ENCODE peak calls at places on chromosomes 3 and 15, in eight cellular contexts. V is dorsolateral prefrontal cortex, C is lower lobe of right lung, X is fibroblast of pulmonary artery, G is neural progenitor cell, L is uterus, H is endothelial cell of umbilical vein, M is Peyer's patch. P is an unnamed sample.

GRCh38 chr15:82535566-82536408 is 4.5 kb downstream of the RPS17 start:
- DNase-seq in V (no peak), C (no peak), X (no peak), G (no peak), L (no peak), H (no peak), M (no peak), P (no peak)

GRCh38 chr3:127213381-127213918 is 20.5 kb downstream of the PRR23E start:
- DNase-seq in V (no peak), C (no peak), X (no peak), G (no peak), L (no peak), H (no peak), M (no peak), P (no peak)

GRCh38 chr3:140093742-140094141 is 158.8 kb downstream of the CLSTN2 start:
- DNase-seq in V (peak), C (no peak), X (peak), G (no peak), L (peak), H (no peak), M (no peak), P (no peak)

GRCh38 chr3:72848703-72849081 is 447 bp upstream of the SHQ1 start:
- DNase-seq in V (no peak), C (no peak), X (peak), G (no peak), L (no peak), H (no peak), M (no peak), P (no peak)

GRCh38 chr3:173397161-173398110 is at the start of gene NLGN1:
- DNase-seq in V (peak), C (peak), X (peak), G (peak), L (peak), H (peak), M (peak), P (no peak)

GRCh38 chr15:65789105-65789504 is 3.0 kb downstream of the DENND4A start:
- DNase-seq in V (no peak), C (no peak), X (no peak), G (no peak), L (no peak), H (no peak), M (no peak), P (no peak)

GRCh38 chr15:49235446-49236207 is 65.6 kb downstream of the GALK2 start:
- DNase-seq in V (peak), C (no peak), X (peak), G (peak), L (peak), H (peak), M (no peak), P (no peak)

GRCh38 chr3:142534543-142534942 is 44.0 kb downstream of the ATR start:
- DNase-seq in V (no peak), C (no peak), X (no peak), G (no peak), L (no peak), H (no peak), M (no peak), P (no peak)

GRCh38 chr3:197511130-197511529 is 44.6 kb downstream of the BDH1 start:
- DNase-seq in V (no peak), C (peak), X (no peak), G (no peak), L (no peak), H (no peak), M (peak), P (no peak)

GRCh38 chr15:80750591-80750990 is 28.6 kb upstream of the CEMIP start:
- DNase-seq in V (no peak), C (no peak), X (no peak), G (no peak), L (no peak), H (no peak), M (no peak), P (no peak)

GRCh38 chr3:38121451-38121831 is 15.5 kb downstream of the ACAA1 start:
- DNase-seq in V (peak), C (peak), X (no peak), G (no peak), L (no peak), H (no peak), M (peak), P (no peak)

GRCh38 chr3:126961791-126962461 is 21.0 kb upstream of the PLXNA1 start:
- DNase-seq in V (no peak), C (no peak), X (no peak), G (no peak), L (peak), H (no peak), M (peak), P (no peak)

GRCh38 chr3:44060164-44060563 is 181.5 kb upstream of the TOPAZ1 start:
- DNase-seq in V (no peak), C (no peak), X (no peak), G (no peak), L (no peak), H (no peak), M (no peak), P (no peak)

GRCh38 chr3:44055951-44056350 is 185.7 kb upstream of the TOPAZ1 start:
- DNase-seq in V (no peak), C (no peak), X (no peak), G (no peak), L (no peak), H (no peak), M (no peak), P (no peak)

GRCh38 chr3:44058868-44059203 is 182.8 kb upstream of the TOPAZ1 start:
- DNase-seq in V (no peak), C (no peak), X (no peak), G (no peak), L (no peak), H (no peak), M (no peak), P (no peak)

GRCh38 chr3:44056446-44057240 is 185.0 kb upstream of the TOPAZ1 start:
- DNase-seq in V (no peak), C (no peak), X (no peak), G (no peak), L (no peak), H (no peak), M (no peak), P (no peak)

GRCh38 chr3:44058022-44058867 is 183.4 kb upstream of the TOPAZ1 start:
- DNase-seq in V (no peak), C (no peak), X (peak), G (no peak), L (no peak), H (no peak), M (no peak), P (no peak)
- H3K4me3 ChIP-seq in V (no peak), C (no peak), X (no peak), G (no peak), L (no peak), H (no peak), M (no peak), P (no peak)

GRCh38 chr3:66473637-66474036 is 27.2 kb downstream of the LRIG1 start:
- DNase-seq in V (no peak), C (no peak), X (peak), G (no peak), L (no peak), H (peak), M (no peak), P (no peak)

GRCh38 chr3:66473181-66473580 is 27.6 kb downstream of the LRIG1 start:
- DNase-seq in V (no peak), C (no peak), X (peak), G (no peak), L (no peak), H (peak), M (no peak), P (no peak)

GRCh38 chr3:66470956-66471686 is 29.7 kb downstream of the LRIG1 start:
- DNase-seq in V (no peak), C (no peak), X (no peak), G (peak), L (no peak), H (no peak), M (no peak), P (no peak)

GRCh38 chr3:66470285-66470684 is 30.5 kb downstream of the LRIG1 start:
- DNase-seq in V (no peak), C (no peak), X (no peak), G (no peak), L (no peak), H (no peak), M (no peak), P (no peak)

DNA sequence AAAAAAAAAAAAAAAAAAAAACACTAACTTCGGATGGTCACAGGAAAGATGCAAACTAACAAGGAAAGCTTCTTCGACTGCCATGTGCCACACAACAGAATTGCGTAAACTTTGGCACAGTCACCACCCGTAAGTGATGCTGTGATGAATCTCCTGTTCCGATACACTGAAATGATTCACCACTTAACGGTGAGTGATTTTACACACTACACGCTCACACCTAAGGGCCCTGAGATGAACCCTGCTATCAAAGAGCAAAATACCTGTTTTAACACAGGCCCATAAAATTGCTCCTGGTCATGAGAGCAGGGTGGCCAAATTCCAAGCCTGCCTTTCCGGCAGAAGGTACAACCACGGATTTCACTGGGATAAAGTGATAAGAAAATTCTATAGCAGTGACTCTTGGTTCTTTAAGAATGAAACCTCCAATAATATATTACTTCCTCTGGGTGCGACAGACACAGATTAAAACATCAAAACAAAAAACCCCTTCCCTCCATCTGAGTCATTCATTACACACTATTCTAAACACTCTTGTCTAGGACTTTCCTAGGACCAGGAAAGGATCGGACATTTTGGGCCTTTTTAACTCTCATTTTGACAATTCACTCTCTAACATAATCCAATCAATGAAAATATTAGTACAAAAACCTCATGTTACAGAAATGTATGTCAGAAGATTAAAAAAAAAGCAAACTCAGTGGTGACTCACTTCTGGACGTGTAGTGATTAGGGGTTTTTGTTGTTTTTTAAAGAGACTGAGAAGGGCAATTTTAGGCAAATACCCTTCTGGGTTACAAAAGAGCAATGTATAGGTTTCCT is 28.3 kb downstream of the LRIG1 start:
- DNase-seq in V (no peak), C (no peak), X (peak), G (no peak), L (no peak), H (peak), M (no peak), P (no peak)
- H3K4me3 ChIP-seq in V (no peak), C (no peak), X (peak), G (no peak), L (no peak), H (no peak), M (no peak), P (no peak)

GRCh38 chr15:74489518-74490338 is 28.8 kb upstream of the UBL7 start:
- DNase-seq in V (peak), C (peak), X (peak), G (peak), L (peak), H (peak), M (peak), P (no peak)

DNA sequence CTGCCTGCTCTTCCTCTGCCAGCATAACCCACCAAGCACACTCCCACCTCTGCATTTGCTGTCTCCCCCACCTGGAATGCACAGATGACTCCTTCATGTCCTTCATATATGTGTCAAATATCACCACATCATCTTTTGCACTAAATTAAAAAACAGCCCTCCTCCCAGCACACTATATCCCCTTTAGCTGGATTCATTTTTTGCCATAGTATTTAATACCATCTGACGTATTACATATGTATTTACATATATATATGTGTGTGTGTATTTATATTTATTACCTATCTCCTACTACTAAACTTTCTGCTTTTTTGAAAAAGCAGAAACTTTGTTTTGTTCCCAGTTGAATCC is 29.4 kb upstream of the UBL7 start:
- DNase-seq in V (no peak), C (no peak), X (no peak), G (no peak), L (no peak), H (no peak), M (no peak), P (no peak)
- H3K4me3 ChIP-seq in V (no peak), C (no peak), X (no peak), G (no peak), L (no peak), H (no peak), M (no peak), P (no peak)

GRCh38 chr3:53416530-53416929 is 69.2 kb upstream of the DCP1A start:
- DNase-seq in V (no peak), C (no peak), X (no peak), G (no peak), L (no peak), H (no peak), M (no peak), P (no peak)

GRCh38 chr3:53412953-53413352 is 65.6 kb upstream of the DCP1A start:
- DNase-seq in V (no peak), C (no peak), X (no peak), G (no peak), L (no peak), H (no peak), M (no peak), P (no peak)

GRCh38 chr3:53411371-53411770 is 64.0 kb upstream of the DCP1A start:
- DNase-seq in V (no peak), C (no peak), X (no peak), G (no peak), L (no peak), H (no peak), M (no peak), P (no peak)
- H3K4me3 ChIP-seq in V (no peak), C (no peak), X (no peak), G (no peak), L (no peak), H (no peak), M (no peak), P (no peak)

GRCh38 chr3:75325716-75326115 is 338.4 kb upstream of the FRG2C start:
- DNase-seq in V (no peak), C (no peak), X (no peak), G (peak), L (no peak), H (no peak), M (no peak), P (no peak)

GRCh38 chr3:75332784-75333183 is 331.3 kb upstream of the FRG2C start:
- DNase-seq in V (no peak), C (no peak), X (no peak), G (no peak), L (no peak), H (no peak), M (no peak), P (no peak)

GRCh38 chr3:75329713-75330112 is 334.4 kb upstream of the FRG2C start:
- DNase-seq in V (no peak), C (no peak), X (no peak), G (peak), L (no peak), H (no peak), M (no peak), P (no peak)

DNA sequence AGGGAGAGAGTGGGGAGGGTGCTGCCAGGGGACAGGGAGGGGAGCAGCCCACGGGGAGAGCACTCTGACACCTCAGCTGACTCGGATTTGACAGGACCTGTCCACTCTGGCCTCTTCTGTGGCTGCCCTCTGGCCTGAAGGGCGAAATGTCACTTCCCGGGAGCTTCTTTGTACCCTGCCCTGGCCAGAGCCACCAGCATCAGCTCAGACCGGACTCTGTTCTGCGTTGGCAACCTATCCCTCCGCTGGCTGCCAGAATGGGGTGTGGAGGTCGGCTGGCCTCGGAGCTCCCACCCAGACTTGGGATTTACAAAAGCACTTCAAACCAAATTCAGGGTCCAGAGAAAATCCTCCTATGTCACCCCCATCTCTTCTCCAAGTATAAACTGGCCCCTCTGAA is 336.7 kb upstream of the FRG2C start:
- DNase-seq in V (no peak), C (no peak), X (no peak), G (no peak), L (no peak), H (no peak), M (no peak), P (no peak)
- H3K4me3 ChIP-seq in V (no peak), C (no peak), X (no peak), G (no peak), L (no peak), H (no peak), M (no peak), P (no peak)

GRCh38 chr15:33735143-33735542 is 233.2 kb upstream of the CHRM5 start:
- DNase-seq in V (no peak), C (no peak), X (no peak), G (peak), L (no peak), H (no peak), M (no peak), P (no peak)

GRCh38 chr15:33738941-33739664 is 229.2 kb upstream of the CHRM5 start:
- DNase-seq in V (no peak), C (no peak), X (no peak), G (no peak), L (no peak), H (no peak), M (no peak), P (no peak)

GRCh38 chr15:33735637-33736247 is 232.6 kb upstream of the CHRM5 start:
- DNase-seq in V (no peak), C (no peak), X (peak), G (peak), L (no peak), H (peak), M (no peak), P (no peak)

GRCh38 chr15:33742286-33742685 is 226.0 kb upstream of the CHRM5 start:
- DNase-seq in V (no peak), C (no peak), X (no peak), G (no peak), L (no peak), H (no peak), M (no peak), P (no peak)

GRCh38 chr15:33737687-33738606 is 230.3 kb upstream of the CHRM5 start:
- DNase-seq in V (peak), C (no peak), X (peak), G (peak), L (no peak), H (peak), M (no peak), P (no peak)
- H3K4me3 ChIP-seq in V (no peak), C (no peak), X (no peak), G (peak), L (no peak), H (no peak), M (no peak), P (no peak)

GRCh38 chr3:81758275-81758674 is 3.2 kb downstream of the GBE1 start:
- DNase-seq in V (no peak), C (no peak), X (peak), G (no peak), L (no peak), H (peak), M (no peak), P (no peak)
- H3K4me3 ChIP-seq in V (no peak), C (no peak), X (peak), G (no peak), L (no peak), H (no peak), M (no peak), P (no peak)

GRCh38 chr3:30617653-30618052 is 11.3 kb downstream of the TGFBR2 start:
- DNase-seq in V (no peak), C (no peak), X (no peak), G (no peak), L (no peak), H (no peak), M (no peak), P (no peak)
- H3K4me3 ChIP-seq in V (no peak), C (no peak), X (no peak), G (no peak), L (no peak), H (no peak), M (no peak), P (no peak)

GRCh38 chr3:187000711-187001151 is 70.4 kb downstream of the ST6GAL1 start:
- DNase-seq in V (no peak), C (no peak), X (no peak), G (no peak), L (no peak), H (no peak), M (no peak), P (no peak)
- H3K4me3 ChIP-seq in V (no peak), C (no peak), X (no peak), G (no peak), L (no peak), H (no peak), M (no peak), P (no peak)

GRCh38 chr3:119557874-119558264 is 1.5 kb downstream of the CD80 start:
- DNase-seq in V (no peak), C (no peak), X (no peak), G (no peak), L (no peak), H (no peak), M (no peak), P (no peak)
- H3K4me3 ChIP-seq in V (no peak), C (no peak), X (no peak), G (no peak), L (no peak), H (no peak), M (no peak), P (no peak)

P was measured in esophagus squamous epithelium.